ENCODE peak calls at places on chromosomes 1 and 21, in ten cellular contexts. J, O, P, C, W, S, I, X, M and D are unnamed samples.

GRCh38 chr1:26529655-26530539 is at the start of gene RPS6KA1:
- DNase-seq in X (no peak), S (peak), W (peak), P (no peak), J (peak), C (peak), I (peak), M (peak), O (peak), D (no peak)

GRCh38 chr1:38018864-38019343 is 6.4 kb downstream of the UTP11 start:
- DNase-seq in C (no peak), W (no peak), M (peak), J (no peak), I (no peak), S (peak), O (peak), P (peak), X (no peak), D (peak)

GRCh38 chr1:1307261-1307907 is 346 bp downstream of the ACAP3 start:
- DNase-seq in C (no peak), W (no peak), M (no peak), P (peak), I (no peak), S (no peak), X (no peak), O (peak), J (peak), D (no peak)

GRCh38 chr1:154866995-154867795 is 2.9 kb downstream of the KCNN3 start:
- DNase-seq in S (no peak), P (peak), W (peak), I (peak), X (no peak), M (no peak), O (peak), C (no peak), J (no peak), D (peak)

GRCh38 chr1:45134468-45134873 is 71.9 kb downstream of the ZSWIM5 start:
- DNase-seq in O (no peak), P (no peak), S (no peak), M (no peak), X (no peak), J (no peak), W (no peak), C (no peak), I (no peak), D (no peak)

GRCh38 chr1:117815926-117816325 is 113.5 kb downstream of the GDAP2 start:
- DNase-seq in M (no peak), J (no peak), X (no peak), O (no peak), I (no peak), P (no peak), S (no peak), W (no peak), C (no peak), D (no peak)

GRCh38 chr1:6141601-6142000 is 38.5 kb downstream of the CHD5 start:
- DNase-seq in M (no peak), X (no peak), S (no peak), O (peak), P (peak), W (no peak), J (no peak), I (no peak), C (no peak), D (peak)

GRCh38 chr1:54965624-54966340 is 14.6 kb upstream of the TMEM61 start:
- DNase-seq in O (peak), M (no peak), S (peak), P (peak), W (no peak), C (no peak), I (peak), X (peak), J (no peak), D (peak)

GRCh38 chr1:116697892-116698595 is 30.5 kb upstream of the IGSF3 start:
- DNase-seq in X (no peak), S (no peak), P (peak), J (no peak), O (no peak), C (no peak), M (no peak), I (no peak), W (no peak), D (no peak)

GRCh38 chr1:67451815-67452214 is 21.6 kb upstream of the SERBP1 start:
- DNase-seq in P (no peak), O (no peak), I (no peak), S (no peak), M (no peak), W (no peak), X (no peak), C (no peak), J (no peak), D (no peak)

GRCh38 chr1:78743626-78744025 is 94.0 kb downstream of the IFI44 start:
- DNase-seq in S (no peak), P (peak), O (peak), M (no peak), J (no peak), X (no peak), W (no peak), I (peak), C (no peak), D (peak)

GRCh38 chr1:65440915-65441314 is 20.4 kb downstream of the LEPR start:
- DNase-seq in O (no peak), J (no peak), C (no peak), I (peak), W (no peak), P (peak), S (no peak), X (no peak), M (no peak), D (no peak)

GRCh38 chr1:46818591-46818990 is 19.7 kb downstream of the CYP4B1 start:
- DNase-seq in I (no peak), J (no peak), O (no peak), W (no peak), C (no peak), X (no peak), S (no peak), M (no peak), P (no peak), D (no peak)

GRCh38 chr1:54996869-54997710 is 1.6 kb upstream of the BSND start:
- DNase-seq in M (no peak), W (no peak), P (no peak), O (peak), X (no peak), C (no peak), J (peak), I (no peak), S (no peak), D (no peak)

GRCh38 chr1:19643602-19644419 is at the start of gene NBL1:
- DNase-seq in C (no peak), S (peak), W (no peak), J (no peak), O (peak), M (peak), I (peak), P (peak), X (no peak), D (no peak)

GRCh38 chr21:46160563-46161179 is 5.3 kb upstream of the FTCD start:
- DNase-seq in S (no peak), M (no peak), W (no peak), I (no peak), C (no peak), O (no peak), J (peak), X (no peak), P (no peak), D (no peak)